ENCODE peak calls at places on chromosomes 12 and 14, in nine cellular contexts. I is K562, D is transverse colon, U is HFFc6, F is cardiac fibroblast, W is PC-3, M is astrocyte of the cerebellum, V is nephron progenitor cell, L is kidney epithelial cell. Q is an unnamed sample.

GRCh38 chr12:66438601-66439000 is 136.3 kb downstream of the HELB start:
- DNase-seq in F (peak; percentile 15), V (no peak), U (peak; percentile 43), L (no peak), D (no peak), I (no peak), M (peak; percentile 1), W (peak; percentile 34), Q (no peak)

GRCh38 chr14:28709571-28710305 is 56.8 kb upstream of the FOXG1 start:
- DNase-seq in U (no peak), V (no peak), I (no peak), M (peak; percentile 64), L (no peak), F (no peak), D (no peak), W (no peak), Q (no peak)

GRCh38 chr14:101069666-101070362 is 166.3 kb upstream of the RTL1 start:
- DNase-seq in W (no peak), L (no peak), I (no peak), U (no peak), M (no peak), D (peak; percentile 4), F (no peak), V (no peak), Q (no peak)

GRCh38 chr12:70196732-70197361 is 46.4 kb upstream of the CNOT2 start:
- DNase-seq in F (peak; percentile 31), D (no peak), V (no peak), M (no peak), I (no peak), U (no peak), L (no peak), W (no peak), Q (no peak)

GRCh38 chr14:50559990-50560928 is at the start of gene ATL1:
- DNase-seq in D (peak; percentile 68), L (no peak), M (peak; percentile 18), I (peak; percentile 41), W (peak; percentile 68), V (peak; percentile 78), F (peak; percentile 67), U (peak; percentile 28), Q (peak; percentile 59)

GRCh38 chr14:104281768-104282301 is 143.4 kb downstream of the KIF26A start:
- DNase-seq in I (no peak), M (no peak), D (peak; percentile 51), V (no peak), U (no peak), W (no peak), F (no peak), L (no peak), Q (no peak)

GRCh38 chr14:60311417-60311816 is 62.4 kb downstream of the PPM1A start:
- DNase-seq in W (peak; percentile 41), I (peak; percentile 35), U (peak; percentile 28), D (no peak), F (peak; percentile 42), L (no peak), M (peak; percentile 38), V (no peak), Q (no peak)

GRCh38 chr14:89276424-89276975 is 140.5 kb downstream of the FOXN3 start:
- DNase-seq in F (no peak), D (peak; percentile 33), I (no peak), W (no peak), L (peak; percentile 59), U (no peak), M (peak; percentile 34), V (no peak), Q (no peak)

GRCh38 chr12:98595152-98595988 is 1.9 kb downstream of the SLC25A3 start:
- DNase-seq in I (no peak), F (peak; percentile 76), L (peak; percentile 38), U (peak; percentile 55), D (no peak), V (no peak), W (peak; percentile 70), M (peak; percentile 75), Q (no peak)

GRCh38 chr12:28479683-28480082 is 289.4 kb downstream of the CCDC91 start:
- DNase-seq in W (peak; percentile 50), M (no peak), D (no peak), L (no peak), V (no peak), I (no peak), U (no peak), F (no peak), Q (no peak)

GRCh38 chr14:21055473-21056117 is 2.0 kb upstream of the RNASE8 start:
- DNase-seq in W (no peak), I (no peak), L (no peak), F (no peak), M (no peak), U (no peak), D (peak; percentile 67), V (no peak), Q (no peak)

GRCh38 chr12:49543221-49543913 is 4.5 kb downstream of the KCNH3 start:
- DNase-seq in M (no peak), L (no peak), W (no peak), V (no peak), F (no peak), U (no peak), D (no peak), I (no peak), Q (no peak)

GRCh38 chr12:103820881-103821489 is 20.0 kb downstream of the NT5DC3 start:
- DNase-seq in L (no peak), V (no peak), M (no peak), D (no peak), F (no peak), W (no peak), U (no peak), I (no peak), Q (no peak)

GRCh38 chr12:112294793-112295192 is 87.4 kb downstream of the HECTD4 start:
- DNase-seq in M (no peak), V (no peak), U (no peak), W (peak; percentile 40), I (peak; percentile 29), F (peak; percentile 42), L (no peak), D (no peak), Q (no peak)

GRCh38 chr12:58502236-58502635 is 418.1 kb downstream of the LRIG3 start:
- DNase-seq in D (no peak), W (no peak), V (peak; percentile 33), L (no peak), U (no peak), M (no peak), F (no peak), I (no peak), Q (peak; percentile 13)

GRCh38 chr14:68841030-68841809 is 48.4 kb upstream of the ZFP36L1 start:
- DNase-seq in W (peak; percentile 32), I (no peak), V (no peak), D (no peak), U (no peak), F (peak; percentile 49), L (no peak), M (no peak), Q (no peak)

GRCh38 chr12:109156586-109156985 is 40.2 kb downstream of the ACACB start:
- DNase-seq in V (no peak), M (no peak), U (no peak), L (no peak), W (no peak), I (no peak), D (no peak), F (no peak), Q (no peak)

GRCh38 chr12:116537149-116537904 is 21.9 kb upstream of the MAP1LC3B2 start:
- DNase-seq in W (no peak), V (no peak), I (no peak), L (no peak), U (no peak), D (peak; percentile 13), F (no peak), M (no peak), Q (no peak)

GRCh38 chr12:81759215-81759991 is at the start of gene PPFIA2:
- DNase-seq in M (peak; percentile 34), W (no peak), D (no peak), F (peak; percentile 61), L (no peak), V (peak; percentile 41), I (no peak), U (no peak), Q (peak; percentile 14)
- TF ChIP-seq CTCF in M (no peak), W (no peak), D (no peak), F (no peak), L (no peak), V (no peak), I (no peak), U (no peak), Q (no peak)

GRCh38 chr14:36068777-36069534 is 107.6 kb downstream of the PTCSC3 start:
- DNase-seq in I (no peak), W (peak; percentile 72), D (no peak), F (peak; percentile 7), V (no peak), M (peak; percentile 87), U (peak; percentile 21), L (no peak), Q (no peak)

GRCh38 chr14:36067428-36068187 is 108.9 kb downstream of the PTCSC3 start:
- DNase-seq in D (no peak), F (no peak), U (no peak), I (no peak), V (no peak), W (peak; percentile 26), M (no peak), L (no peak), Q (no peak)

GRCh38 chr14:36069535-36069900 is 107.0 kb downstream of the PTCSC3 start:
- DNase-seq in M (peak; percentile 42), I (peak; percentile 44), L (no peak), V (peak; percentile 43), D (no peak), F (peak; percentile 35), U (peak; percentile 9), W (peak; percentile 70), Q (peak; percentile 50)

GRCh38 chr14:36066636-36067035 is 109.9 kb downstream of the PTCSC3 start:
- DNase-seq in W (peak; percentile 36), D (no peak), F (no peak), U (no peak), I (no peak), M (no peak), L (no peak), V (no peak), Q (no peak)

GRCh38 chr14:36070056-36071043 is 106.2 kb downstream of the PTCSC3 start:
- DNase-seq in U (peak; percentile 55), M (peak; percentile 73), F (peak; percentile 68), L (peak; percentile 51), W (peak; percentile 82), D (peak; percentile 54), V (peak; percentile 75), I (peak; percentile 61), Q (peak; percentile 65)
- TF ChIP-seq CTCF in U (peak; percentile 81), M (peak; percentile 98), F (peak; percentile 81), L (peak; percentile 95), W (peak; percentile 93), D (peak; percentile 51), V (peak; percentile 79), I (peak; percentile 68), Q (peak; percentile 84)

GRCh38 chr14:75604979-75605825 is 26.8 kb downstream of the FLVCR2 start:
- DNase-seq in F (peak; percentile 76), U (no peak), I (peak; percentile 43), W (no peak), V (no peak), M (no peak), D (no peak), L (peak; percentile 18), Q (no peak)
- TF ChIP-seq CTCF in F (no peak), U (no peak), I (no peak), W (no peak), V (no peak), M (no peak), D (no peak), L (no peak), Q (no peak)

DNA sequence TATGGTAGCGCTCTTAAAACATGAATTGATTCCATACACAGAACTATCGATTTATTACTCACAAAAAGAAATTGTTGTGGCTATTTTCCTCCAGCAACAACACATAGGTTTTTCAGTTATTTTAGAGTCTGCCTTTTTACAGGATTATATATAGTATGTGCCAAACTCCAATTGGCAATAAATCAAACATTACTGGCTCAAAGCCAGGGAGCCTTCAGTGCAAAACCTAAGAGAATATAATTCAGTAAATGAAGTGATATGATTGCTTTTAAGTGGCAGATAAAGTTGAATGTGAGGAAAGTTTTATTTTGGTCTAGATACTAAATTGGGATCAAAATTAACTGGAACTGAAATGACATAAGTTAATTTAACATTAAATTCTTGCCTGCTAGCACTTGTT is 234.8 kb downstream of the PIK3C2G start:
- DNase-seq in V (no peak), F (peak; percentile 24), L (no peak), M (no peak), U (no peak), I (no peak), W (no peak), D (no peak), Q (no peak)
- TF ChIP-seq CTCF in V (no peak), F (no peak), L (no peak), M (no peak), U (no peak), I (no peak), W (no peak), D (no peak), Q (no peak)